ENCODE peak calls at places on chromosomes 6 and 20, in six cellular contexts. K is AG08396, C is T-cell, Y is RWPE1, M is dermis microvascular lymphatic vessel endothelial cell, B is SHP77. Z is an unnamed sample.

GRCh38 chr6:11653028-11653583 is 115.6 kb downstream of the TMEM170B start:
- DNase-seq in K (peak), C (no peak), Y (peak), M (peak), B (no peak), Z (no peak)

GRCh38 chr20:44495257-44495656 is 19.6 kb downstream of the TTPAL start:
- DNase-seq in K (no peak), C (no peak), Y (peak), M (no peak), B (no peak), Z (no peak)

GRCh38 chr6:37913210-37913609 is 93.7 kb downstream of the ZFAND3 start:
- DNase-seq in K (no peak), C (no peak), Y (peak), M (no peak), B (no peak), Z (no peak)

GRCh38 chr6:33437666-33438065 is 16.7 kb upstream of the ZBTB9 start:
- DNase-seq in K (no peak), C (no peak), Y (no peak), M (no peak), B (no peak), Z (no peak)

GRCh38 chr20:35283441-35284266 is 918 bp downstream of the EIF6 start:
- DNase-seq in K (no peak), C (no peak), Y (no peak), M (no peak), B (no peak), Z (no peak)

GRCh38 chr20:12723811-12724210 is 285.0 kb upstream of the SPTLC3 start:
- DNase-seq in K (no peak), C (no peak), Y (no peak), M (no peak), B (no peak), Z (no peak)

GRCh38 chr6:166456360-166457156 is 73.8 kb upstream of the MPC1 start:
- DNase-seq in K (no peak), C (no peak), Y (no peak), M (peak), B (peak), Z (no peak)

GRCh38 chr20:50027611-50028105 is 44.9 kb downstream of the SNAI1 start:
- DNase-seq in K (peak), C (no peak), Y (peak), M (peak), B (no peak), Z (no peak)

GRCh38 chr6:74597266-74597665 is 608.6 kb downstream of the COL12A1 start:
- DNase-seq in K (no peak), C (no peak), Y (no peak), M (no peak), B (no peak), Z (no peak)

GRCh38 chr20:23396961-23397620 is 24.2 kb downstream of the NAPB start:
- DNase-seq in K (no peak), C (no peak), Y (no peak), M (peak), B (peak), Z (no peak)

GRCh38 chr6:121442591-121442990 is 7.1 kb downstream of the GJA1 start:
- DNase-seq in K (no peak), C (no peak), Y (no peak), M (no peak), B (no peak), Z (no peak)

GRCh38 chr20:62944184-62944583 is 6.2 kb downstream of the GID8 start:
- DNase-seq in K (no peak), C (no peak), Y (no peak), M (no peak), B (no peak), Z (no peak)

GRCh38 chr20:62165762-62166399 is 16.9 kb upstream of the MTG2 start:
- DNase-seq in K (no peak), C (no peak), Y (no peak), M (no peak), B (no peak), Z (no peak)

Z was measured in cerebellar nuclear complex.